ENCODE peak calls at places on chromosomes 3 and 15, in five cellular contexts. T, D, W, F and R are unnamed samples.

GRCh38 chr3:141050913-141051632 is at the start of gene SPSB4:
- DNase-seq in D (peak), F (peak), T (peak), W (peak), R (peak)

GRCh38 chr3:118810499-118811035 is 224.1 kb downstream of the IGSF11 start:
- DNase-seq in T (no peak), W (no peak), F (no peak), D (no peak), R (no peak)

GRCh38 chr3:128625409-128625945 is 25.1 kb downstream of the RPN1 start:
- DNase-seq in D (no peak), W (no peak), T (no peak), F (no peak), R (no peak)

GRCh38 chr3:84977021-84977420 is 18.2 kb downstream of the CADM2 start:
- DNase-seq in W (no peak), T (no peak), D (no peak), F (no peak), R (no peak)

GRCh38 chr15:25682349-25682748 is 180.8 kb downstream of the ATP10A start:
- DNase-seq in F (no peak), T (no peak), D (peak), W (no peak), R (peak)

GRCh38 chr3:114108137-114108536 is 51.6 kb downstream of the QTRT2 start:
- DNase-seq in W (no peak), F (no peak), T (no peak), D (no peak), R (no peak)

GRCh38 chr3:15903164-15903563 is 105.4 kb upstream of the ANKRD28 start:
- DNase-seq in F (no peak), T (no peak), W (no peak), D (peak), R (peak)

GRCh38 chr15:52855157-52855556 is 65.0 kb upstream of the ONECUT1 start:
- DNase-seq in W (no peak), T (no peak), F (no peak), D (no peak), R (no peak)

GRCh38 chr3:185153861-185154629 is 1.2 kb upstream of the C3orf70 start:
- DNase-seq in D (no peak), T (peak), F (no peak), W (no peak), R (no peak)

GRCh38 chr15:51828621-51829359 is 663 bp upstream of the TMOD3 start:
- DNase-seq in T (no peak), F (no peak), W (peak), D (no peak), R (no peak)

GRCh38 chr15:71800835-71801745 is 9.3 kb upstream of the NR2E3 start:
- DNase-seq in D (no peak), W (peak), F (peak), T (peak), R (no peak)

GRCh38 chr15:27730878-27731277 is 368.2 kb downstream of the OCA2 start:
- DNase-seq in D (no peak), T (no peak), W (no peak), F (no peak), R (no peak)

GRCh38 chr3:129213238-129213637 is 29.5 kb upstream of the CNBP start:
- DNase-seq in T (no peak), D (no peak), F (no peak), W (no peak), R (no peak)

GRCh38 chr3:17581421-17582080 is 160.9 kb downstream of the TBC1D5 start:
- DNase-seq in T (no peak), D (no peak), W (peak), F (no peak), R (no peak)

GRCh38 chr3:43075904-43076661 is 29.8 kb downstream of the POMGNT2 start:
- DNase-seq in F (no peak), W (no peak), D (no peak), T (no peak), R (no peak)